ENCODE peak calls at places on chromosomes 16 and 17, in nine cellular contexts. P is neural progenitor cell, I is dorsolateral prefrontal cortex, T is A549, U is right lobe of liver, F is heart right ventricle, O is PC-9, K is Karpas-422, B is tibial nerve. C is an unnamed sample.

GRCh38 chr16:86499889-86500707 is 10.2 kb upstream of the FOXF1 start:
- DNase-seq in P (peak; percentile 52), I (no peak), T (no peak), U (no peak), F (no peak), O (no peak), K (no peak), B (no peak), C (no peak)

GRCh38 chr17:4178651-4179050 is 35.7 kb downstream of the CYB5D2 start:
- DNase-seq in P (no peak), I (no peak), T (no peak), U (no peak), F (no peak), O (no peak), K (no peak), B (no peak), C (no peak)

GRCh38 chr16:83682858-83683235 is 124.9 kb upstream of the HSBP1 start:
- DNase-seq in P (no peak), I (no peak), T (no peak), U (no peak), F (no peak), O (no peak), K (no peak), B (no peak), C (no peak)

GRCh38 chr16:2152695-2153506 is 2.7 kb upstream of the TRAF7 start:
- DNase-seq in P (peak; percentile 33), I (no peak), T (peak; percentile 63), U (peak; percentile 75), F (no peak), O (peak; percentile 45), K (peak; percentile 77), B (no peak), C (no peak)

GRCh38 chr17:13067629-13068303 is 49.9 kb upstream of the ELAC2 start:
- DNase-seq in P (no peak), I (no peak), T (no peak), U (no peak), F (no peak), O (no peak), K (no peak), B (no peak), C (no peak)

GRCh38 chr17:75691371-75692290 is 24.5 kb downstream of the SAP30BP start:
- DNase-seq in P (peak; percentile 26), I (peak; percentile 70), T (no peak), U (no peak), F (no peak), O (no peak), K (no peak), B (no peak), C (no peak)

GRCh38 chr17:1073241-1073962 is 76.5 kb downstream of the TIMM22 start:
- DNase-seq in P (no peak), I (no peak), T (no peak), U (no peak), F (no peak), O (no peak), K (no peak), B (no peak), C (no peak)

GRCh38 chr17:41638194-41638593 is 13.8 kb upstream of the KRT17 start:
- DNase-seq in P (no peak), I (no peak), T (no peak), U (no peak), F (no peak), O (no peak), K (no peak), B (no peak), C (no peak)

GRCh38 chr17:76000016-76000754 is 470 bp upstream of the CDK3 start:
- DNase-seq in P (peak; percentile 75), I (no peak), T (peak; percentile 73), U (peak; percentile 49), F (no peak), O (peak; percentile 52), K (peak; percentile 92), B (no peak), C (peak; percentile 55)

GRCh38 chr17:57084361-57084801 is 665 bp upstream of the AKAP1 start:
- DNase-seq in P (no peak), I (no peak), T (no peak), U (no peak), F (no peak), O (no peak), K (no peak), B (no peak), C (no peak)

GRCh38 chr17:5282639-5283217 is 644 bp downstream of the RABEP1 start:
- DNase-seq in P (no peak), I (no peak), T (peak; percentile 47), U (peak; percentile 41), F (peak; percentile 20), O (no peak), K (peak; percentile 67), B (no peak), C (peak; percentile 48)

GRCh38 chr16:79593754-79594153 is 6.8 kb downstream of the MAF start:
- DNase-seq in P (no peak), I (no peak), T (no peak), U (no peak), F (no peak), O (no peak), K (no peak), B (no peak), C (no peak)

GRCh38 chr16:79595916-79596450 is 4.6 kb downstream of the MAF start:
- DNase-seq in P (no peak), I (no peak), T (no peak), U (no peak), F (no peak), O (no peak), K (no peak), B (no peak), C (no peak)

GRCh38 chr16:79593074-79593531 is 7.4 kb downstream of the MAF start:
- DNase-seq in P (no peak), I (no peak), T (no peak), U (peak; percentile 30), F (no peak), O (no peak), K (no peak), B (no peak), C (no peak)

GRCh38 chr16:79597277-79597676 is 3.3 kb downstream of the MAF start:
- DNase-seq in P (no peak), I (no peak), T (no peak), U (no peak), F (no peak), O (no peak), K (no peak), B (no peak), C (no peak)

DNA sequence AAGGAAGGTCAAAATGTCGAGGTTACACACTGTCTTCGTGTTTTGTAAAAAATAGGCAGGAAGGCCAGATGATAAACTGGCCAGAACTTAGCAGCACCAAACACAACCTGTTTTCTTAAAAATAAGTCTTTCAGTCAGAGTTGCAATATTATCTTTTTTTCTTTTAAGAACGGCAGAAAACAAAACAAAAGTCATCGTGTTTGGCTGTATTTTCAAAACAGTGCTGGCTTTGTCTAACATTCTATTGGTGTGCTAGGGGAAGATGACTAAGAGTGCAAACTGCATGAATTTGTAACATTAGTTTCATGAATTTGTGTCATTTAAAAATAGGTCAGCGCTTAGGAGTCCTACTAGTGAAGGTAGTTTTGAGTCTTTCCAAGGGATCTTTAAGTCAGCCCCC is 5.3 kb downstream of the MAF start:
- DNase-seq in P (no peak), I (no peak), T (no peak), U (no peak), F (no peak), O (no peak), K (no peak), B (no peak), C (no peak)
- H3K27ac ChIP-seq in P (no peak overlapping the region), I (peak overlapping the region; percentile 95), T (no peak overlapping the region), U (peak overlapping the region; percentile 91), F (peak overlapping the region; percentile 1), O (no peak overlapping the region), K (no peak overlapping the region), B (peak overlapping the region; percentile 83), C (no peak overlapping the region)

DNA sequence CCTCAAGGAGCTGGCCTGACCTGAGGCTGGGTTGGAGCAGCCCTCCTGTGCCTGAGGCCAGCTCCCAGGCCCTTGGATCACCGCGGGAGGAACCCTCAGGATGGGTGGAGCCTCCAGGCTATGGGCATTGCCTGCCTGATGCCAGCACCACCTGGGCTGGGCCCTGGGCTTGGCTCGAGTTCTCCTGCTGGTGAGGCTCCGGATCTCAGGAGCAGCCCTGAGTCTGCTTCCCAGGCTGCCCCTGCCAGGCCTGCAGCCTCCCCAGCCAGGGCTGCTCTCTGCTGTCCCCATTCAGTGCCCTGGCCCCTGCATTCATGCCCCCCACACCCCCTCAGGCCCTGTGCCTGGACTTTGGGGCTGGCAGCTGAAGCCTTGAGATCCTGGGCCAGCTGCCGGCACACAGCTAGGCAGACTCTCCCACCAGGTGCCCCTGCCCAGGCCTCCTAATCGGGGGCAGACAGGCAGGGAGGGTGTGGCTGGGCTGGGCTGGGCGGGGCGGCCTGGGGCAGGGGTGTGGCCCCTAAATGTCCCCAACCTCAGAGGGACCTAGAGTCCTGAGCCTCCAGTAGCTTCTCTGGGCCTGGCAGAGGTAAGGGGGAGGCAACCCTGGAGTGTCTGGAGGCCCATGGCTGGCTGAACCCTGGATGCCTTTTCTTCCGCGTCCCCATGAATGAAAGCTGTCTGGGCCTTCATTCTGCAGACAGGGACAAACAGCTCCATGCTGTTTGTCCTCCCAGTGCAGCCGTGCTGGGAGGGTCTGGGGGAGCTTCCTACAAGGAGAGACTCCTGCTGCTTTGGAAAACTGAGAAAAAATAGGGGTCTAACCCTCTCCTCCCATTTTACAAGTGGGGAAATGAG is 1.1 kb upstream of the PIGQ start:
- DNase-seq in P (no peak), I (no peak), T (no peak), U (no peak), F (no peak), O (peak; percentile 58), K (peak; percentile 62), B (no peak), C (no peak)
- H3K27ac ChIP-seq in P (no peak overlapping the region), I (peak overlapping the region; percentile 55), T (peak overlapping the region; percentile 91), U (peak overlapping the region; percentile 68), F (peak overlapping the region; percentile 65), O (no peak overlapping the region), K (peak overlapping the region; percentile 41), B (peak overlapping the region; percentile 84), C (peak overlapping the region; percentile 64)

GRCh38 chr16:3460585-3460984 is 17.1 kb downstream of the NAA60 start:
- DNase-seq in P (no peak), I (no peak), T (no peak), U (no peak), F (no peak), O (no peak), K (no peak), B (no peak), C (no peak)
- H3K27ac ChIP-seq in P (no peak overlapping the region), I (no peak overlapping the region), T (no peak overlapping the region), U (peak overlapping the region; percentile 98), F (peak overlapping the region; percentile 96), O (no peak overlapping the region), K (no peak overlapping the region), B (no peak overlapping the region), C (no peak overlapping the region)

DNA sequence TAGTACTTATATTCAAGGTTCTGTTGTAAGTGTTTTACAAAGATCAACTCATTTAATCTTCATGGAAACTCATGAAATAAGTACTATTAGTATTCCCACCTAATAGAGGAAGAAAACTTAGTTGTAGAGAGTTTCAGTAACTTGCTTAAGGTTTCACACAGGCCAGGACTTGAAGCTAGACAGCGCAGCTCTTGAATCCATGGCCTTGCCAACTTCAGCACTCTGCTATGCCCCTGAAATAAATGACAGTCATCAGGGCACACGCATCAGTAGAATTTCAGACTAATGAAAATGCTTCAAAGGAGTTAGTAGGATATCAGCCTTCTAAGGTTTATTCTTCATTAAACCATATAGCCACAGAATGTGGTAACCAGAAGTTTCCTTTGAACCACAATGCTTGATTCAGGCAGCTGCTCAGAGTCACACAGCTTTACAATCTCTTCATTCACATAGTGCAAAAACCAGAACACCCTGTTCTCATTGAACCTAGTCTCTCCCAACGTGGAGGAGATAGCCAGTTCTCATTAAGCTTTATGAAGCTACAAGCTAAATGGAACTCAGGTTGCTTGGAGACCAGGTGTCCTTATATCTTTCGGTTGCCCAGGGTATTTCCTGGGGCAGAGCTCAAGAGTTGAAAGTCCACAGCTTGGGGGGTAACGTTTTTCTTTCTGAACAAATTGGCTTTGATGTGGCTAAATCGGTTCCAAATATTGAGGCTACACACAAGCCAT is 39.7 kb downstream of the KCNJ2 start:
- DNase-seq in P (no peak), I (no peak), T (no peak), U (no peak), F (no peak), O (no peak), K (no peak), B (no peak), C (no peak)
- H3K27ac ChIP-seq in P (no peak overlapping the region), I (no peak overlapping the region), T (no peak overlapping the region), U (no peak overlapping the region), F (no peak overlapping the region), O (no peak overlapping the region), K (no peak overlapping the region), B (no peak overlapping the region), C (no peak overlapping the region)

C was measured in CD4-positive, alpha-beta T cell.